ENCODE peak calls at places on chromosomes 12 and 14, in four cellular contexts. Q is transverse colon; V is CD8-positive, alpha-beta memory T cell; C is cardiac muscle cell. Z is an unnamed sample.

GRCh38 chr14:104858811-104859426 is 6.1 kb upstream of the CEP170B start:
- DNase-seq in V (no peak), C (no peak), Q (no peak), Z (no peak)

GRCh38 chr14:59595071-59595470 is 18.5 kb upstream of the CCDC175 start:
- DNase-seq in Q (peak; percentile 44), V (no peak), C (no peak), Z (no peak)

GRCh38 chr14:41605550-41606248 is 977 bp upstream of the LRFN5 start:
- DNase-seq in V (no peak), Q (no peak), C (peak; percentile 69), Z (no peak)

GRCh38 chr12:49518914-49519573 is 19.8 kb upstream of the KCNH3 start:
- DNase-seq in Q (no peak), V (no peak), C (peak; percentile 56), Z (no peak)

GRCh38 chr12:8499616-8500015 is 13.7 kb upstream of the CLEC4D start:
- DNase-seq in C (no peak), Q (no peak), V (no peak), Z (no peak)

GRCh38 chr14:34228663-34229001 is 233.4 kb downstream of the SPTSSA start:
- DNase-seq in C (no peak), Q (no peak), V (no peak), Z (no peak)

GRCh38 chr14:89958966-89959365 is 3.2 kb downstream of the TDP1 start:
- DNase-seq in C (no peak), Q (no peak), V (no peak), Z (no peak)

GRCh38 chr12:1579626-1580025 is 14.8 kb downstream of the FBXL14 start:
- DNase-seq in V (no peak), C (no peak), Q (no peak), Z (no peak)

GRCh38 chr12:107322063-107322462 is 228.7 kb upstream of the CRY1 start:
- DNase-seq in Q (no peak), C (no peak), V (peak; percentile 52), Z (no peak)

GRCh38 chr14:68173227-68173972 is 353.8 kb downstream of the RAD51B start:
- DNase-seq in Q (no peak), V (no peak), C (no peak), Z (no peak)

GRCh38 chr12:51127050-51127729 is 43.8 kb upstream of the CSRNP2 start:
- DNase-seq in Q (no peak), V (no peak), C (peak; percentile 3), Z (no peak)

GRCh38 chr14:61750708-61751474 is 11.3 kb upstream of the SNAPC1 start:
- DNase-seq in V (peak; percentile 79), C (peak; percentile 80), Q (peak; percentile 91), Z (peak; percentile 64)

GRCh38 chr14:99821519-99822165 is 28.4 kb downstream of the EML1 start:
- DNase-seq in C (peak; percentile 58), V (no peak), Q (no peak), Z (no peak)

GRCh38 chr14:68506021-68506644 is 286.7 kb downstream of the ZFP36L1 start:
- DNase-seq in Q (no peak), C (peak; percentile 50), V (no peak), Z (no peak)

GRCh38 chr12:106152334-106152733 is 13.6 kb upstream of the NUAK1 start:
- DNase-seq in C (no peak), Q (no peak), V (no peak), Z (no peak)

GRCh38 chr12:94673951-94674570 is 23.7 kb upstream of the TMCC3 start:
- DNase-seq in V (no peak), Q (no peak), C (peak; percentile 53), Z (no peak)

GRCh38 chr14:22200977-22201605 is 387.9 kb downstream of the DAD1 start:
- DNase-seq in V (peak; percentile 33), C (peak; percentile 56), Q (no peak), Z (no peak)

GRCh38 chr14:73741876-73742519 is 27.8 kb upstream of the PNMA1 start:
- DNase-seq in V (peak; percentile 68), Q (no peak), C (no peak), Z (no peak)

GRCh38 chr14:95463173-95463901 is 53.1 kb downstream of the SYNE3 start:
- DNase-seq in Q (peak; percentile 66), C (no peak), V (peak; percentile 57), Z (no peak)

GRCh38 chr14:105525861-105526780 is at the start of gene TMEM121:
- DNase-seq in V (peak; percentile 62), Q (peak; percentile 22), C (no peak), Z (no peak)

GRCh38 chr12:11513288-11513687 is 117.9 kb upstream of the PRB2 start:
- DNase-seq in Q (no peak), V (no peak), C (no peak), Z (no peak)

GRCh38 chr14:57930241-57930975 is 64.5 kb upstream of the SLC35F4 start:
- DNase-seq in C (no peak), Q (no peak), V (no peak), Z (no peak)

GRCh38 chr14:63933110-63933509 is 80.3 kb downstream of the SYNE2 start:
- DNase-seq in V (no peak), C (no peak), Q (no peak), Z (no peak)

GRCh38 chr12:69653703-69654102 is 43.0 kb upstream of the LRRC10 start:
- DNase-seq in Q (no peak), V (no peak), C (peak; percentile 67), Z (no peak)

GRCh38 chr12:12734054-12734453 is 16.9 kb downstream of the CDKN1B start:
- DNase-seq in Q (no peak), V (no peak), C (peak; percentile 30), Z (no peak)

GRCh38 chr12:99454539-99455172 is 192.9 kb upstream of the GARIN6 start:
- DNase-seq in C (no peak), Q (no peak), V (no peak), Z (no peak)

GRCh38 chr14:51643137-51643536 is 8.6 kb upstream of the FRMD6 start:
- DNase-seq in Q (no peak), C (no peak), V (no peak), Z (no peak)

GRCh38 chr12:66387067-66387466 is 84.8 kb downstream of the HELB start:
- DNase-seq in V (no peak), C (no peak), Q (no peak), Z (no peak)

GRCh38 chr12:27585739-27586265 is 61.8 kb downstream of the PPFIBP1 start:
- DNase-seq in V (no peak), Q (no peak), C (peak; percentile 35), Z (no peak)

GRCh38 chr12:97639702-97640101 is 177.1 kb downstream of the RMST start:
- DNase-seq in C (no peak), Q (no peak), V (no peak), Z (no peak)

GRCh38 chr12:121300083-121300819 is 3.7 kb upstream of the CAMKK2 start:
- DNase-seq in Q (no peak), V (no peak), C (no peak), Z (no peak)

GRCh38 chr14:70515796-70516195 is 19.0 kb downstream of the ADAM20 start:
- DNase-seq in C (no peak), Q (no peak), V (no peak), Z (no peak)

GRCh38 chr12:40727774-40728483 is 35.7 kb downstream of the CNTN1 start:
- DNase-seq in C (no peak), V (no peak), Q (no peak), Z (no peak)

GRCh38 chr12:57500213-57500612 is 12.3 kb downstream of the MARS1 start:
- DNase-seq in V (no peak), C (no peak), Q (no peak), Z (no peak)
- H3K4me1 ChIP-seq in V (no peaks in the 10 kb centered on the region), C (no peaks in the 10 kb centered on the region), Q (no peaks in the 10 kb centered on the region), Z (no peaks in the 10 kb centered on the region)

GRCh38 chr14:29927596-29928341 is at the start of gene PRKD1:
- DNase-seq in C (peak; percentile 84), Q (peak; percentile 51), V (no peak), Z (no peak)
- H3K4me3 ChIP-seq in C (peak within 1 kb of the TSS; percentile 99), Q (peak within 1 kb of the TSS; percentile 76), V (no peak within 1 kb of the TSS), Z (peak within 1 kb of the TSS; percentile 76)

GRCh38 chr12:28857327-28857726 is 291.8 kb upstream of the FAR2 start:
- DNase-seq in C (no peak), Q (no peak), V (no peak), Z (no peak)

GRCh38 chr12:28851781-28852180 is 297.3 kb upstream of the FAR2 start:
- DNase-seq in Q (no peak), C (no peak), V (no peak), Z (no peak)

GRCh38 chr12:28855761-28856160 is 293.3 kb upstream of the FAR2 start:
- DNase-seq in V (no peak), C (no peak), Q (no peak), Z (no peak)
- H3K4me1 ChIP-seq in V (no peaks in the 10 kb centered on the region), C (no peaks in the 10 kb centered on the region), Q (no peaks in the 10 kb centered on the region), Z (no peaks in the 10 kb centered on the region)

DNA sequence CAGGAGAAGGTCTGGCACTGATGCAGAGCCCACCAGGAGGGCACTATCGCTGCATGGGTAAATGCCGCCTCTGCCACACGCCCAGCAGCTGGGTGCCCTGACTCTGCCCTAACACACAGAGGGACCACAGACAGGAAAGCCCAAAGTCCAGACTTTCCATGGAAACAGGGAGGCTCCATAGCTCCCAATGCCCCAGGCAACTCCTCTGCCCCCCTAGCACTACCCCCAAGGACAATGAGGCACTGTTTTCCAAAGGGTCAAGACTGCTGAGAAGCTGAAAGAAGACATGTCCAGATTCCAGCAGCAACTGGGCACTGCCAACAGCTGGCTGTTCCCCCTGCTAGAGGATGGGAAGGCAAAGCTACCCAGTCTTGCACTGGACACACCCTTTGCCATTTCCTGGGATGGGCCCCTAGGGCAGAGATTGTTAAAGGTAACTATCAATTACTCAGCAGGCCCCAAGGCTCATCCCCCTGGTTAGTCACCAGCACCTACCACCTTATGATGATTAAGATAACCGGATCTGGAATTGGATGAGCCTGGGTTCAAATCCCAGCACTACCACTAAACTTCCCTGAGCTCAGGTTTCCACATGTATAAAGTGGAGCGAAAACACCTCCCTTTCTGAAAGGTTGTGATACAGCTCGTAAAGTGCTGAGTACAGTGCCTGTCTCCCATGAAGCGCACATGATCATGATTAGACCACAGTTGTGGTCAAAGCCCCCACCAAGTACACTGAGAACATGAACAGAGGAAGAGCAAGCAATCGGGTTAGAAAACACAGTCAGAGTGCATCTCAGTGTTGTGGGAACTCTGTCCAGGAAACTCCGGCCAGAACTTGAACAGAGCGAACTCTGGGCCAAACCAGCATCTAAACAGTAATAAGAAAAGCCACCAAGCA is 3.3 kb downstream of the PXN start:
- DNase-seq in Q (peak; percentile 46), V (no peak), C (no peak), Z (no peak)
- H3K4me3 ChIP-seq in Q (peak overlapping the region; percentile 99), V (peak overlapping the region; percentile 97), C (no peak overlapping the region), Z (peak overlapping the region; percentile 96)

GRCh38 chr12:32505067-32505466 is 105.7 kb downstream of the FGD4 start:
- DNase-seq in V (no peak), C (no peak), Q (no peak), Z (no peak)
- H3K4me1 ChIP-seq in V (no peaks in the 10 kb centered on the region), C (peaks cover 17% of the 10 kb centered on the region), Q (no peaks in the 10 kb centered on the region), Z (peaks cover 19% of the 10 kb centered on the region)

GRCh38 chr12:4275869-4276253 is 2.3 kb downstream of the CCND2 start:
- DNase-seq in C (no peak), V (no peak), Q (peak; percentile 49), Z (no peak)
- H3K4me3 ChIP-seq in C (peak overlapping the region; percentile 62), V (peak overlapping the region; percentile 91), Q (peak overlapping the region; percentile 71), Z (peak overlapping the region; percentile 81)

DNA sequence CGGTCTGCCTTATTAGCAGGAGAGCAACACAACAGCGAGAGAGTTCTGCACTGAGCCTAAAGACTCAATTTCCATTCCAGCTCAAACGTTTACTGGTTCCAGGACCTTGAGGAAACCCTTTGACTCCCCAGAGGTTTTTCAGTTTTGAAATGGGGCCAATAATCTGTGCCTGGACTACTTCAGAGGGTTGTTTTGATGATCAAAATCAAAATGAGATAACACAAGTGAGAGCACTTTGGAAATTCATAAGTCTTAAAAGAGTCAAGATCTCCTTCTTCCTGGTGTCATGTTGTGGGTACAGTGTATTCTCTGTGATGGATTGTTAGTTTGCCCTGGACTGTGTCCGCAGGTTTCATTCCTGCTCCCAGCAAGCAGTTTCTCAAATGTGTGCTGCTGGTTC is 52.9 kb downstream of the RERG start:
- DNase-seq in Q (no peak), V (no peak), C (no peak), Z (no peak)
- H3K4me1 ChIP-seq in Q (peaks cover 4% of the 10 kb centered on the region), V (no peaks in the 10 kb centered on the region), C (no peaks in the 10 kb centered on the region), Z (peaks cover 85% of the 10 kb centered on the region)